ENCODE peak calls at places on chromosomes 2 and 18, in five cellular contexts. A, I, F, M and H are unnamed samples.

GRCh38 chr2:27798476-27798875 is 27.0 kb downstream of the MRPL33 start:
- DNase-seq in A (no peak), I (no peak), F (no peak), M (no peak), H (no peak)

GRCh38 chr18:361941-362913 is 94.4 kb upstream of the THOC1 start:
- DNase-seq in A (peak), I (no peak), F (peak), M (peak), H (peak)

GRCh38 chr18:55856191-55856590 is 268.2 kb upstream of the TCF4 start:
- DNase-seq in A (peak), I (no peak), F (peak), M (no peak), H (peak)

GRCh38 chr2:218658671-218659257 is 659 bp downstream of the ZNF142 start:
- DNase-seq in A (peak), I (peak), F (peak), M (peak), H (peak)

GRCh38 chr2:28608061-28608828 is 112.4 kb downstream of the PLB1 start:
- DNase-seq in A (no peak), I (no peak), F (no peak), M (peak), H (no peak)

GRCh38 chr2:177303939-177304338 is 39.4 kb upstream of the NFE2L2 start:
- DNase-seq in A (no peak), I (no peak), F (no peak), M (no peak), H (no peak)

GRCh38 chr2:226701052-226701451 is 98.6 kb downstream of the IRS1 start:
- DNase-seq in A (no peak), I (no peak), F (peak), M (no peak), H (peak)

GRCh38 chr18:49238433-49239042 is 221.9 kb downstream of the DYM start:
- DNase-seq in A (peak), I (peak), F (peak), M (peak), H (peak)

GRCh38 chr2:226137201-226137811 is 662.3 kb downstream of the IRS1 start:
- DNase-seq in A (peak), I (no peak), F (peak), M (no peak), H (peak)

GRCh38 chr18:21997207-21998143 is 171.9 kb upstream of the GATA6 start:
- DNase-seq in A (peak), I (peak), F (peak), M (peak), H (peak)

GRCh38 chr2:18625563-18625962 is 36.2 kb upstream of the NT5C1B start:
- DNase-seq in A (no peak), I (no peak), F (peak), M (no peak), H (no peak)

GRCh38 chr2:19667085-19667484 is 234.7 kb downstream of the TTC32 start:
- DNase-seq in A (peak), I (peak), F (peak), M (no peak), H (no peak)

GRCh38 chr2:241813806-241814570 is 5.0 kb downstream of the NEU4 start:
- DNase-seq in A (no peak), I (no peak), F (no peak), M (no peak), H (no peak)

GRCh38 chr18:53070706-53071105 is 730.7 kb downstream of the DCC start:
- DNase-seq in A (no peak), I (no peak), F (no peak), M (no peak), H (no peak)

GRCh38 chr2:75627902-75628504 is 18.6 kb upstream of the MRPL19 start:
- DNase-seq in A (peak), I (peak), F (peak), M (peak), H (peak)

GRCh38 chr2:15667579-15668556 is 76.2 kb downstream of the DDX1 start:
- DNase-seq in A (peak), I (no peak), F (peak), M (no peak), H (no peak)

GRCh38 chr2:48844418-48845155 is 89.1 kb upstream of the LHCGR start:
- DNase-seq in A (no peak), I (no peak), F (peak), M (no peak), H (no peak)

GRCh38 chr2:48480526-48480925 is 49.4 kb upstream of the STON1 start:
- DNase-seq in A (no peak), I (no peak), F (no peak), M (no peak), H (no peak)

GRCh38 chr2:165203689-165204559 is at the start of gene SCN3A:
- DNase-seq in A (peak), I (peak), F (peak), M (peak), H (peak)

GRCh38 chr2:156181208-156181607 is 151.3 kb downstream of the NR4A2 start:
- DNase-seq in A (peak), I (no peak), F (no peak), M (no peak), H (no peak)

GRCh38 chr2:45343618-45344017 is 267.4 kb downstream of the SRBD1 start:
- DNase-seq in A (no peak), I (no peak), F (no peak), M (peak), H (no peak)

GRCh38 chr18:42801706-42802105 is 313.8 kb downstream of the RIT2 start:
- DNase-seq in A (no peak), I (no peak), F (peak), M (no peak), H (no peak)

GRCh38 chr2:191950132-191950885 is 103.4 kb upstream of the CAVIN2 start:
- DNase-seq in A (peak), I (no peak), F (peak), M (no peak), H (no peak)

GRCh38 chr18:8704361-8705279 is 736 bp upstream of the MTCL1 start:
- DNase-seq in A (peak), I (peak), F (peak), M (peak), H (peak)

GRCh38 chr2:71306762-71307161 is 24.8 kb upstream of the ZNF638 start:
- DNase-seq in A (peak), I (no peak), F (peak), M (no peak), H (no peak)

GRCh38 chr2:113240150-113240914 is 38.4 kb downstream of the PAX8 start:
- DNase-seq in A (peak), I (peak), F (peak), M (no peak), H (peak)

GRCh38 chr2:74457549-74458131 is 598 bp upstream of the WBP1 start:
- DNase-seq in A (peak), I (no peak), F (peak), M (peak), H (peak)

GRCh38 chr2:218716070-218716469 is 5.4 kb downstream of the TTLL4 start:
- DNase-seq in A (peak), I (no peak), F (no peak), M (no peak), H (no peak)

GRCh38 chr2:230346921-230347533 is 20.0 kb downstream of the SP140L start:
- DNase-seq in A (no peak), I (no peak), F (peak), M (no peak), H (no peak)

GRCh38 chr2:233639860-233640259 is 3.6 kb downstream of the UGT1A10 start:
- DNase-seq in A (no peak), I (no peak), F (no peak), M (no peak), H (no peak)

GRCh38 chr2:224944707-224945106 is 97.6 kb downstream of the DOCK10 start:
- DNase-seq in A (no peak), I (no peak), F (no peak), M (no peak), H (no peak)

GRCh38 chr18:111292-112014 is 46.9 kb upstream of the USP14 start:
- DNase-seq in A (peak), I (no peak), F (peak), M (peak), H (peak)

GRCh38 chr2:174145827-174146226 is 102.5 kb downstream of the OLA1 start:
- DNase-seq in A (peak), I (no peak), F (peak), M (no peak), H (peak)

GRCh38 chr2:205700331-205701132 is 18.2 kb downstream of the NRP2 start:
- DNase-seq in A (peak), I (no peak), F (peak), M (peak), H (peak)

GRCh38 chr18:78171954-78172353 is 807.7 kb upstream of the SALL3 start:
- DNase-seq in A (no peak), I (no peak), F (no peak), M (no peak), H (no peak)

GRCh38 chr2:149329470-149330126 is 789 bp upstream of the LYPD6 start:
- DNase-seq in A (peak), I (peak), F (peak), M (peak), H (peak)

GRCh38 chr2:119160361-119160965 is 1.9 kb upstream of the C1QL2 start:
- DNase-seq in A (no peak), I (no peak), F (peak), M (no peak), H (no peak)

GRCh38 chr2:119157850-119158511 is 570 bp downstream of the C1QL2 start:
- DNase-seq in A (no peak), I (no peak), F (no peak), M (peak), H (no peak)

GRCh38 chr2:119156891-119157773 is 1.4 kb downstream of the C1QL2 start:
- DNase-seq in A (no peak), I (no peak), F (no peak), M (no peak), H (no peak)

GRCh38 chr2:119156105-119156890 is 2.3 kb downstream of the C1QL2 start:
- DNase-seq in A (no peak), I (no peak), F (peak), M (peak), H (peak)

GRCh38 chr2:119158563-119159347 is at the start of gene C1QL2:
- DNase-seq in A (no peak), I (no peak), F (peak), M (peak), H (peak)
- TF ChIP-seq EZH2phosphoT487 in A (no peak), I (no peak), F (no peak), M (peak), H (no peak)

GRCh38 chr2:96501886-96502810 is 3.0 kb downstream of the NEURL3 start:
- DNase-seq in A (no peak), I (no peak), F (no peak), M (no peak), H (peak)

GRCh38 chr2:96498023-96498431 is 7.1 kb downstream of the NEURL3 start:
- DNase-seq in A (no peak), I (no peak), F (no peak), M (no peak), H (no peak)

GRCh38 chr2:96499061-96499960 is 5.8 kb downstream of the NEURL3 start:
- DNase-seq in A (no peak), I (no peak), F (no peak), M (no peak), H (peak)

GRCh38 chr2:96501471-96501874 is 3.7 kb downstream of the NEURL3 start:
- DNase-seq in A (no peak), I (no peak), F (no peak), M (no peak), H (peak)

DNA sequence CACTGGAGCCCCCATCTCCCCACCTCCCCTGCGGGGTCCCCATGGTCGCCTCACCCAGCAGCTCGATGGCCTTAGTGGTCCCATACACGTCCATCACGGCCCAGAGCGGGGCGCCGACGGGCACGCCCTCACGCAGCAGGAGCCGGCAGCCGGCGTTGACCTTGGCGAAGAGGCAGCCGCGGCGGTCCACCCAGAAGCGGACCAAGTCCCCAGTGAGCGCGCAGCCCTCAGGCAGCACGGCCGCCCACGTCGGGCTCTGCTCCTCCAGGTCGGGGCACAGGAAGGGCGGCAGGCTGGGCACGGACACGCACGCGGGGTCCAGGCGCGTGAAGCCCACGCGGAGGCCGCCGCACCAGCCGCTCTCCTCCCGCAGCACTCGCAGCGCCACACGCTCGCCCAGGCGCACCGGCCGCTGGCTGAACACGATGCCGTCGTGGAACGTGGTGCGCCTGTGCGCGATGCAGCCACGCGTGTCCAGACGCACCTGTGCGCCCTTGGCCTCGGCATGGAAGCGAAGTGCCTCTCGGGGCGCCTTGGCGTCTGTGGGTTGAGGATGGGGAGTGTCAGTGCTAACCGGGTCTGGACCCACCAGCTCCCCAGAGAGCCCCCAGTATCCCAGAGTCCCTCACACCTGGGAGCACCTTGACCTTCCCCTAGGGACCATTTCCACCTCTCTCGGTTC is 4.6 kb downstream of the NEURL3 start:
- DNase-seq in A (no peak), I (no peak), F (peak), M (no peak), H (peak)
- TF ChIP-seq EZH2 in A (no peak), I (no peak), F (no peak), M (no peak), H (no peak)

GRCh38 chr18:77068321-77068841 is 64.2 kb downstream of the MBP start:
- DNase-seq in A (peak), I (no peak), F (peak), M (no peak), H (no peak)

GRCh38 chr18:77066101-77066500 is 66.5 kb downstream of the MBP start:
- DNase-seq in A (no peak), I (no peak), F (no peak), M (no peak), H (no peak)

GRCh38 chr18:77067315-77068061 is 65.1 kb downstream of the MBP start:
- DNase-seq in A (peak), I (peak), F (peak), M (no peak), H (peak)

GRCh38 chr18:77065221-77065981 is 67.2 kb downstream of the MBP start:
- DNase-seq in A (peak), I (peak), F (peak), M (no peak), H (peak)

GRCh38 chr18:77066689-77067088 is 65.9 kb downstream of the MBP start:
- DNase-seq in A (no peak), I (no peak), F (no peak), M (no peak), H (no peak)
- TF ChIP-seq EZH2phosphoT487 in A (no peak), I (no peak), F (no peak), M (no peak), H (no peak)

GRCh38 chr2:172081248-172082022 is 3.9 kb upstream of the DLX1 start:
- DNase-seq in A (no peak), I (no peak), F (no peak), M (peak), H (no peak)
- TF ChIP-seq EZH2 in A (no peak), I (no peak), F (no peak), M (peak), H (peak)

DNA sequence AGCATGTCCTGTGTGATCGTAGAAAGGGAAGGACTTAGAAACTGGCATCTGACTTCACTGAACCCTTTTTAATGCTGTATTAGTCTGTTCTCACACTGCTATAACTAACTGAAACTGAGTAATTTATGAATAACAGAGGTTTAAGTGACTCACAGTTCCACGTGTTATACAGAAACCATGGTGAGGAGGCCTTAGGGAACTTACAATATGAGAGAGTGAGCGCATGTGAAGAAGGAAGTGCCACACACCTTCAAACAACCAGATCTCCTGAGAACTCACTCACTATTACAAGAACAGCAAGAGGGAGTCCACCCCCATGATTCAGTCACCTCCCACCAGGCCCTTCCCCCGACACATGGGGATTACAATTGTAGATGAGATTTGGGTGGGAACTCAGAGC is 811.3 kb downstream of the CPS1 start:
- DNase-seq in A (peak), I (no peak), F (no peak), M (no peak), H (no peak)
- TF ChIP-seq EZH2phosphoT487 in A (no peak), I (no peak), F (no peak), M (no peak), H (no peak)

GRCh38 chr18:50558948-50559749 is 738 bp upstream of the MAPK4 start:
- DNase-seq in A (no peak), I (no peak), F (no peak), M (peak), H (peak)

GRCh38 chr18:50559750-50560680 is at the start of gene MAPK4:
- DNase-seq in A (no peak), I (no peak), F (peak), M (peak), H (peak)

GRCh38 chr18:50562686-50563085 is 2.8 kb downstream of the MAPK4 start:
- DNase-seq in A (no peak), I (no peak), F (no peak), M (no peak), H (no peak)

GRCh38 chr18:50563376-50563775 is 3.5 kb downstream of the MAPK4 start:
- DNase-seq in A (no peak), I (no peak), F (no peak), M (no peak), H (no peak)

GRCh38 chr18:50560681-50561629 is 1.1 kb downstream of the MAPK4 start:
- DNase-seq in A (no peak), I (no peak), F (no peak), M (peak), H (peak)
- TF ChIP-seq EZH2 in A (peak), I (no peak), F (peak), M (peak), H (no peak)

GRCh38 chr2:126756125-126756524 is 100.2 kb downstream of the GYPC start:
- DNase-seq in A (no peak), I (no peak), F (no peak), M (no peak), H (no peak)

GRCh38 chr2:126766897-126767296 is 110.9 kb downstream of the GYPC start:
- DNase-seq in A (no peak), I (no peak), F (no peak), M (no peak), H (no peak)

GRCh38 chr2:126766295-126766694 is 110.3 kb downstream of the GYPC start:
- DNase-seq in A (no peak), I (no peak), F (no peak), M (no peak), H (no peak)

GRCh38 chr2:126761981-126762878 is 106.3 kb downstream of the GYPC start:
- DNase-seq in A (no peak), I (no peak), F (no peak), M (no peak), H (no peak)

DNA sequence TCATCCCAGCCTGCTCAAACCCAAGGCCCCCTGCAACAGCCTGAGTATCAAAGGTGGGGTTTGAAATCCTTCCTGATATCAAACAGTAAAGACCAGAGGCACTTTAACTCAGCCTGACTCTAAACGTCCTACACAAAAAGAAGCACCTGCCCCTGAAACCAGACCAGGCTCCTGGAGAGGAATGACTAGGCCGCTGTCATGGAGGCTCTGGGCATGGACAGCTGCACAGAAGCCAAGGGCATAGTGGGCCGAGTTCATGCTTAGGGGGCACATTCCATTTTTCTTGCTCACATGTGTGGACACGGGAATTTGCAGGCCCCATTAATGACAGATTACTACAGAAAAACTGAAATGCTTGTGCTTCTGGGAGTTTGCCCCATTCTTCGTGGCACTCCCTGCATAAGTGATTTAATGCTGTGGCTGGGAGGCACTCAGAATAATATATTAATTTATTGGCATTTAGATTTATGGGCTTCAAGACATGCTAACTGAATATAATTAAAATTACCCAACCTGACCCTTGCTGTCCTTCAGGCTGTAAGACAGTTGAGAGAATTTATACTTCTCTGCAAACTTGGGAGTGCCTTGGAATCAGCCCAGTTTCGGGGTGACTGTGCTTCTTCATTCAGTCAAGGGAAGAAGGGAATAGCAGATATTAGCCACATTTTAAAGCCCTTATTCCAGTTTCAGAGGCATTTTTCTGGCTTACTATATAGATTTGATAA is 105.5 kb downstream of the GYPC start:
- DNase-seq in A (no peak), I (no peak), F (no peak), M (no peak), H (no peak)
- TF ChIP-seq EZH2phosphoT487 in A (no peak), I (no peak), F (no peak), M (no peak), H (no peak)

GRCh38 chr2:213980883-213981282 is 430.0 kb upstream of the VWC2L start:
- DNase-seq in A (no peak), I (no peak), F (peak), M (no peak), H (no peak)
- TF ChIP-seq EZH2 in A (no peak), I (no peak), F (no peak), M (no peak), H (no peak)

DNA sequence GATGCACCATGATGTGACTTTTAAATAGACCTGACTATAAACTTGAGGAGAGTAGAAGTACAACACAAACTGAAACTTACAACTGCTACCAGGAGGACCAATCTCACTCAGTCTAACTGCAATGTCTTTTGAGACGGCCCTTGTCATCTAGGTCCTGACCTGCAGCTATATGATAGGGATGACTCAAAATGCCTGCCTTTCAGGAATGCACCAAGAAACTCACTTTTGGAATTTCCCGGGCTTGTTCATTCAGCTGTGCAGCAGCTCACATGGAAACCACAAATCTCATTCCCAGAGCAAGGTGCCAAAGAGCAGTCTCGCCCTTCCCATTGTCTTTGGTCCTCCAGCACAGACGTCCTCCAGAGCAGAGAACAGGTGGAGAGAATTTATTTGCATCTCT is 113.7 kb downstream of the SPOPL start:
- DNase-seq in A (peak), I (no peak), F (peak), M (no peak), H (no peak)
- TF ChIP-seq EZH2phosphoT487 in A (no peak), I (no peak), F (no peak), M (no peak), H (no peak)